ENCODE peak calls at places on chromosomes 7 and 10, in seven cellular contexts. A is right lobe of liver, J is K562, N is tibial nerve, L is IMR-90, V is Peyer's patch, P is endothelial cell of umbilical vein. R is an unnamed sample.

GRCh38 chr10:125694874-125695273 is 11.9 kb upstream of the TEX36 start:
- DNase-seq in V (no peak), J (no peak), P (peak; percentile 56), N (no peak), L (peak; percentile 85), A (no peak), R (no peak)

GRCh38 chr7:130888017-130888371 is 154.0 kb upstream of the KLF14 start:
- DNase-seq in L (no peak), V (no peak), N (no peak), J (peak; percentile 60), A (no peak), P (no peak), R (no peak)

GRCh38 chr7:137992042-137992737 is 9.7 kb downstream of the CREB3L2 start:
- DNase-seq in L (peak; percentile 97), V (peak; percentile 11), J (peak; percentile 74), N (no peak), A (no peak), P (peak; percentile 97), R (no peak)

GRCh38 chr10:91043173-91043910 is 122.5 kb upstream of the ANKRD1 start:
- DNase-seq in A (peak; percentile 84), J (peak; percentile 16), V (no peak), P (peak; percentile 56), N (no peak), L (peak; percentile 16), R (no peak)

GRCh38 chr7:124603066-124603465 is 162.5 kb downstream of the GPR37 start:
- DNase-seq in A (no peak), V (no peak), N (no peak), J (no peak), L (peak; percentile 47), P (no peak), R (no peak)

GRCh38 chr10:24723788-24724380 is at the start of gene ARHGAP21:
- DNase-seq in P (peak; percentile 73), L (peak; percentile 68), N (peak; percentile 56), V (peak; percentile 43), J (peak; percentile 77), A (peak; percentile 81), R (peak; percentile 63)

GRCh38 chr10:119448579-119449209 is 93.8 kb downstream of the RGS10 start:
- DNase-seq in J (no peak), L (no peak), V (no peak), N (no peak), A (no peak), P (no peak), R (no peak)

GRCh38 chr10:113158183-113158582 is 208.1 kb downstream of the TCF7L2 start:
- DNase-seq in V (no peak), J (peak; percentile 14), N (no peak), L (peak; percentile 44), P (no peak), A (no peak), R (no peak)

GRCh38 chr10:69501657-69502056 is 50.4 kb downstream of the TSPAN15 start:
- DNase-seq in A (no peak), L (no peak), J (no peak), N (no peak), V (no peak), P (no peak), R (no peak)

GRCh38 chr10:95229724-95230627 is 35.9 kb downstream of the ACSM6 start:
- DNase-seq in A (no peak), J (no peak), V (no peak), N (no peak), P (peak; percentile 62), L (peak; percentile 98), R (no peak)

GRCh38 chr7:150845471-150845870 is 6.8 kb upstream of the AOC1 start:
- DNase-seq in N (no peak), V (no peak), A (no peak), P (no peak), J (no peak), L (no peak), R (peak; percentile 41)

GRCh38 chr10:46314046-46314445 is 27.2 kb downstream of the ANTXRL start:
- DNase-seq in V (no peak), P (no peak), L (no peak), N (no peak), J (no peak), A (no peak), R (no peak)

GRCh38 chr10:117673611-117674010 is 131.1 kb downstream of the EMX2 start:
- DNase-seq in L (no peak), A (no peak), P (no peak), V (no peak), N (no peak), J (no peak), R (no peak)

GRCh38 chr7:2513702-2514101 is 5.9 kb upstream of the LFNG start:
- DNase-seq in A (no peak), P (no peak), V (no peak), J (no peak), N (no peak), L (no peak), R (no peak)
- H3K4me1 ChIP-seq in A (no peaks in the 10 kb centered on the region), P (peaks cover 20% of the 10 kb centered on the region), V (peaks cover 54% of the 10 kb centered on the region), J (peaks cover 69% of the 10 kb centered on the region), N (peaks cover 53% of the 10 kb centered on the region), L (peaks cover 23% of the 10 kb centered on the region), R (peaks cover 12% of the 10 kb centered on the region)

GRCh38 chr10:78426181-78426580 is 392.5 kb downstream of the RPS24 start:
- DNase-seq in A (no peak), J (no peak), V (no peak), L (no peak), P (no peak), N (no peak), R (no peak)
- H3K27ac ChIP-seq in A (no peak overlapping the region), J (no peak overlapping the region), V (no peak overlapping the region), L (no peak overlapping the region), P (no peak overlapping the region), N (no peak overlapping the region), R (no peak overlapping the region)

DNA sequence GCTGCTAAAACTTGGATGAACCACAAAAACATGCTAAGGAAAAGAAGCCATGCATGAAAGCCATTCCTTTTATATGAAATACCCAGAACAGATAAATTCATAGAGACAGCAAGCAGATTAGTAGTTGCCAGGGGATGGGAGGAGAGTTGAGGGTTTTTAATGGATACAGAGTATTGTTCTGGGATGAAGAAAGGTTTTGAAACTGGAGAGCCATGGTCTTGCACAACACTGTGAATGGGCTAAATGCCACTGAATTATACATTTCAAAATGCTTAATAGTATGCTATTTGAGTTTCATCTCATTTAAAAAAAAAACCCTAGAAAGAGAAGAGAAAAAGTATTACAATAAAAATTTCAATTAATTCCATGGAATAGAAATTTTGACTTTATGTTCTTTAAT is 154.3 kb downstream of the GNAT3 start:
- DNase-seq in P (no peak), L (peak; percentile 61), V (no peak), J (no peak), N (no peak), A (no peak), R (no peak)
- TF ChIP-seq POLR2A in P (no peak), L (no peak), V (no peak), J (no peak), N (no peak), A (no peak), R (no peak)

GRCh38 chr7:77797734-77798393 is 370 bp downstream of the TMEM60 start:
- DNase-seq in J (no peak), P (no peak), L (peak; percentile 34), V (no peak), A (peak; percentile 60), N (no peak), R (no peak)
- H3K4me1 ChIP-seq in J (peaks cover 16% of the 10 kb centered on the region), P (peaks cover 24% of the 10 kb centered on the region), L (peaks cover 6% of the 10 kb centered on the region), V (no peaks in the 10 kb centered on the region), A (no peaks in the 10 kb centered on the region), N (peaks cover 36% of the 10 kb centered on the region), R (peaks cover 63% of the 10 kb centered on the region)

GRCh38 chr7:114957434-114957833 is 35.5 kb downstream of the MDFIC start:
- DNase-seq in A (no peak), J (no peak), V (no peak), P (no peak), L (no peak), N (no peak), R (no peak)
- H3K27ac ChIP-seq in A (no peak overlapping the region), J (no peak overlapping the region), V (no peak overlapping the region), P (no peak overlapping the region), L (no peak overlapping the region), N (no peak overlapping the region), R (no peak overlapping the region)

GRCh38 chr7:97872025-97872669 is at the start of gene ASNS:
- DNase-seq in P (peak; percentile 88), V (peak; percentile 90), A (peak; percentile 78), J (peak; percentile 90), N (peak; percentile 73), L (peak; percentile 90), R (peak; percentile 65)
- TF ChIP-seq POLR2A in P (peak; percentile 47), V (peak; percentile 20), A (peak; percentile 68), J (peak; percentile 93), N (peak; percentile 52), L (peak; percentile 87), R (peak; percentile 55)